ENCODE peak calls at places on chromosomes 6 and 20, in seven cellular contexts. One of them, this sample, is unnamed.

GRCh38 chr6:130240232-130240631 is 17.5 kb upstream of the SAMD3 start:
- DNase-seq in HCT116: no peak
- DNase-seq in SK-N-SH: no peak
- DNase-seq in K562: no peak
- DNase-seq in H1: no peak
- DNase-seq in HepG2: no peak
- DNase-seq in GM12878: no peak
- DNase-seq in this sample: no peak

GRCh38 chr6:17486680-17487079 is 93.3 kb downstream of the CAP2 start:
- DNase-seq in HCT116: no peak
- DNase-seq in SK-N-SH: no peak
- DNase-seq in K562: no peak
- DNase-seq in H1: no peak
- DNase-seq in HepG2: no peak
- DNase-seq in GM12878: no peak
- DNase-seq in this sample: no peak

GRCh38 chr20:59802471-59803221 is 130.8 kb downstream of the SYCP2 start:
- DNase-seq in HCT116: no peak
- DNase-seq in SK-N-SH: peak
- DNase-seq in K562: no peak
- DNase-seq in H1: no peak
- DNase-seq in HepG2: no peak
- DNase-seq in GM12878: no peak
- DNase-seq in this sample: no peak

GRCh38 chr20:34709836-34710567 is 5.9 kb downstream of the TP53INP2 start:
- DNase-seq in HCT116: peak
- DNase-seq in SK-N-SH: peak
- DNase-seq in K562: peak
- DNase-seq in H1: no peak
- DNase-seq in HepG2: no peak
- DNase-seq in GM12878: no peak
- DNase-seq in this sample: peak

GRCh38 chr6:44561062-44561591 is 173.6 kb downstream of the CDC5L start:
- DNase-seq in HCT116: no peak
- DNase-seq in SK-N-SH: peak
- DNase-seq in K562: no peak
- DNase-seq in H1: no peak
- DNase-seq in HepG2: no peak
- DNase-seq in GM12878: no peak
- DNase-seq in this sample: no peak

GRCh38 chr20:62739581-62740285 is 31.1 kb downstream of the NTSR1 start:
- DNase-seq in HCT116: no peak
- DNase-seq in SK-N-SH: no peak
- DNase-seq in K562: no peak
- DNase-seq in H1: no peak
- DNase-seq in HepG2: no peak
- DNase-seq in GM12878: no peak
- DNase-seq in this sample: no peak

GRCh38 chr6:16168858-16169257 is 40.0 kb downstream of the MYLIP start:
- DNase-seq in HCT116: peak
- DNase-seq in SK-N-SH: no peak
- DNase-seq in K562: no peak
- DNase-seq in H1: no peak
- DNase-seq in HepG2: peak
- DNase-seq in GM12878: peak
- DNase-seq in this sample: no peak

GRCh38 chr6:9204171-9204570 is 768.8 kb upstream of the SLC35B3 start:
- DNase-seq in HCT116: peak
- DNase-seq in SK-N-SH: no peak
- DNase-seq in K562: no peak
- DNase-seq in H1: no peak
- DNase-seq in HepG2: no peak
- DNase-seq in GM12878: no peak
- DNase-seq in this sample: peak

GRCh38 chr6:157683707-157684106 is 139.3 kb upstream of the SNX9 start:
- DNase-seq in HCT116: no peak
- DNase-seq in SK-N-SH: no peak
- DNase-seq in K562: no peak
- DNase-seq in H1: no peak
- DNase-seq in HepG2: no peak
- DNase-seq in GM12878: no peak
- DNase-seq in this sample: no peak

GRCh38 chr6:136709429-136709828 is 82.8 kb downstream of the MAP3K5 start:
- DNase-seq in HCT116: no peak
- DNase-seq in SK-N-SH: no peak
- DNase-seq in K562: no peak
- DNase-seq in H1: no peak
- DNase-seq in HepG2: no peak
- DNase-seq in GM12878: no peak
- DNase-seq in this sample: no peak

GRCh38 chr6:161383951-161384350 is 110.1 kb upstream of the AGPAT4 start:
- DNase-seq in HCT116: no peak
- DNase-seq in SK-N-SH: no peak
- DNase-seq in K562: no peak
- DNase-seq in H1: no peak
- DNase-seq in HepG2: no peak
- DNase-seq in GM12878: no peak
- DNase-seq in this sample: no peak

GRCh38 chr20:47224857-47225256 is 131.6 kb downstream of the ZMYND8 start:
- DNase-seq in HCT116: no peak
- DNase-seq in SK-N-SH: no peak
- DNase-seq in K562: no peak
- DNase-seq in H1: no peak
- DNase-seq in HepG2: no peak
- DNase-seq in GM12878: no peak
- DNase-seq in this sample: no peak

GRCh38 chr6:45626087-45626891 is 248.6 kb upstream of the SUPT3H start:
- DNase-seq in HCT116: no peak
- DNase-seq in SK-N-SH: no peak
- DNase-seq in K562: no peak
- DNase-seq in H1: no peak
- DNase-seq in HepG2: no peak
- DNase-seq in GM12878: no peak
- DNase-seq in this sample: no peak

GRCh38 chr6:81734081-81734480 is 18.4 kb downstream of the TENT5A start:
- DNase-seq in HCT116: no peak
- DNase-seq in SK-N-SH: no peak
- DNase-seq in K562: no peak
- DNase-seq in H1: no peak
- DNase-seq in HepG2: peak
- DNase-seq in GM12878: no peak
- DNase-seq in this sample: no peak

GRCh38 chr20:53180928-53181362 is 208.8 kb downstream of the TSHZ2 start:
- DNase-seq in HCT116: no peak
- DNase-seq in SK-N-SH: no peak
- DNase-seq in K562: peak
- DNase-seq in H1: no peak
- DNase-seq in HepG2: no peak
- DNase-seq in GM12878: no peak
- DNase-seq in this sample: no peak

GRCh38 chr6:71248306-71248705 is 40.3 kb upstream of the OGFRL1 start:
- DNase-seq in HCT116: no peak
- DNase-seq in SK-N-SH: no peak
- DNase-seq in K562: no peak
- DNase-seq in H1: no peak
- DNase-seq in HepG2: peak
- DNase-seq in GM12878: peak
- DNase-seq in this sample: no peak

GRCh38 chr6:32947552-32948465 is 5.1 kb downstream of the HLA-DMA start:
- DNase-seq in HCT116: peak
- DNase-seq in SK-N-SH: peak
- DNase-seq in K562: no peak
- DNase-seq in H1: peak
- DNase-seq in HepG2: peak
- DNase-seq in GM12878: peak
- DNase-seq in this sample: peak

GRCh38 chr6:165573671-165574070 is 89.4 kb downstream of the PDE10A start:
- DNase-seq in HCT116: peak
- DNase-seq in SK-N-SH: peak
- DNase-seq in K562: no peak
- DNase-seq in H1: no peak
- DNase-seq in HepG2: no peak
- DNase-seq in GM12878: no peak
- DNase-seq in this sample: no peak

GRCh38 chr6:111011360-111012142 is 29.7 kb downstream of the RPF2 start:
- DNase-seq in HCT116: peak
- DNase-seq in SK-N-SH: peak
- DNase-seq in K562: no peak
- DNase-seq in H1: no peak
- DNase-seq in HepG2: peak
- DNase-seq in GM12878: peak
- DNase-seq in this sample: peak

DNA sequence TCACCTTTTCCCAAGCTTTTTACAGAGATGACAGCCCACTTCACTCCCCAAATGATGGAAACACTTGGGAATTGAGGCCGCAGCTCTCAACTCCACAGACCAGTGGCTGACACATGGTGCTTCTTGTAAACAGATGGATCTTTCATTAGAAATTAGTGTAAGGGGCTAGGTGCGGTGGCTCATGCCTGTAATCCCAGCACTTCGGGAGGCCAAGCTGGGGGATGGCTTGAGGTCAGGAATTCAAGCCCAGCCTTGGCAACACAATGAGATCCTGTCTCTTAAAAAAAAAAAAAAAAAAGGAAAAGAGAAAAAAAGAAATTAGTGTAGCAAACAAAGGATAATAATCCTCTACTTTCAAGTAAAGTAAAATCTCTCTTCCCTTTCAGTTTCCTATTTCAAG is 15.7 kb downstream of the GJA10 start:
- DNase-seq in HCT116: no peak
- DNase-seq in SK-N-SH: no peak
- DNase-seq in K562: no peak
- DNase-seq in H1: no peak
- DNase-seq in HepG2: no peak
- DNase-seq in GM12878: no peak
- DNase-seq in this sample: no peak
- TF ChIP-seq JUND in HCT116: no peak
- TF ChIP-seq JUND in SK-N-SH: no peak
- TF ChIP-seq JUND in K562: no peak
- TF ChIP-seq JUND in H1: no peak
- TF ChIP-seq JUND in HepG2: no peak
- TF ChIP-seq JUND in GM12878: no peak
- TF ChIP-seq JUND in this sample: no peak

GRCh38 chr20:4720977-4721349 is 746 bp upstream of the PRND start:
- DNase-seq in HCT116: no peak
- DNase-seq in SK-N-SH: peak
- DNase-seq in K562: no peak
- DNase-seq in H1: no peak
- DNase-seq in HepG2: no peak
- DNase-seq in GM12878: no peak
- DNase-seq in this sample: peak
- TF ChIP-seq JUND in HCT116: no peak
- TF ChIP-seq JUND in SK-N-SH: no peak
- TF ChIP-seq JUND in K562: no peak
- TF ChIP-seq JUND in H1: no peak
- TF ChIP-seq JUND in HepG2: no peak
- TF ChIP-seq JUND in GM12878: no peak
- TF ChIP-seq JUND in this sample: no peak

DNA sequence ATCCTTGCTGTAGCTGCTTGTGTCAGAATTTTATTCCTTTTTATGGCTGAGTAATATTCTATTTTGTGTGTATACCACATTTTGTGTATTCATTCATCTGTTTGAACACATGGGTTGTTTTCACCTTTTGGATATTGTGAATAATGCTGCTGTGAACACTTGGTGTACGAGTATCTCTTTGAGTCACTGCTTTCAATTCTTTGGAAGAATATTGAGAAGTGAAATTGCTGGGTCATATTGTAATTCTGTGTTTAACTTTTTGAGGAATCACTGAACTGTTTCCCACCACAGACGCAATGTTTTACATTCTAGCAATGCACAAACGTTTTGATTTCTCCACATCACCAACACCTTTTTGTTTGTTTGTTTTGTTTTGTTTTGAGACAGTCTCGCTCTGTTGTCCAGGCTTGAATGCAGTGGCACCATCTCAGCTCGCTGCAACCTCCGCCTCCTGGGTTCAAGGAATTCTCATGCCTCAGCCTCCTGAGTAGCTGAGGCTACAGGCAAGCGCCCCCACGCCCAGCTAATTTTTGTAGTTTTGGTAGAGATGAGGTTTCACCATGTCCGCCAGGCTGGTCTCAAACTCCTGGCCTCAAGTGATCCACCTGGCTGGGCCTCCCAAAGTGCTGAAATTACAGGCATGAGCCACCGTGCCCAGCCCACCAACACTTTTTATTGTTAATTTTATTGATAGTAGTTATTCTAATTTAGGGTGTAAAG is 21.7 kb downstream of the CPXM1 start:
- DNase-seq in HCT116: no peak
- DNase-seq in SK-N-SH: no peak
- DNase-seq in K562: no peak
- DNase-seq in H1: no peak
- DNase-seq in HepG2: no peak
- DNase-seq in GM12878: no peak
- DNase-seq in this sample: no peak
- TF ChIP-seq JUND in HCT116: no peak
- TF ChIP-seq JUND in SK-N-SH: no peak
- TF ChIP-seq JUND in K562: no peak
- TF ChIP-seq JUND in H1: no peak
- TF ChIP-seq JUND in HepG2: no peak
- TF ChIP-seq JUND in GM12878: no peak
- TF ChIP-seq JUND in this sample: no peak

GRCh38 chr20:5863040-5863811 is 87.1 kb downstream of the TRMT6 start:
- DNase-seq in HCT116: no peak
- DNase-seq in SK-N-SH: no peak
- DNase-seq in K562: no peak
- DNase-seq in H1: no peak
- DNase-seq in HepG2: no peak
- DNase-seq in GM12878: no peak
- DNase-seq in this sample: no peak
- TF ChIP-seq JUND in HCT116: peak
- TF ChIP-seq JUND in SK-N-SH: peak
- TF ChIP-seq JUND in K562: no peak
- TF ChIP-seq JUND in H1: no peak
- TF ChIP-seq JUND in HepG2: no peak
- TF ChIP-seq JUND in GM12878: no peak
- TF ChIP-seq JUND in this sample: no peak

GRCh38 chr20:2596673-2597279 is 55.7 kb upstream of the NOP56 start:
- DNase-seq in HCT116: no peak
- DNase-seq in SK-N-SH: no peak
- DNase-seq in K562: no peak
- DNase-seq in H1: no peak
- DNase-seq in HepG2: no peak
- DNase-seq in GM12878: no peak
- DNase-seq in this sample: no peak
- TF ChIP-seq JUND in HCT116: no peak
- TF ChIP-seq JUND in SK-N-SH: no peak
- TF ChIP-seq JUND in K562: no peak
- TF ChIP-seq JUND in H1: no peak
- TF ChIP-seq JUND in HepG2: no peak
- TF ChIP-seq JUND in GM12878: no peak
- TF ChIP-seq JUND in this sample: no peak

This sample was measured in T47D.